ENCODE peak calls at places on chromosomes 7 and 10, in ten cellular contexts. U is psoas muscle, V is cardiac muscle cell, M is hepatocyte, R is thoracic aorta, G is IMR-90, W is HCT116, Z is Peyer's patch, F is left ventricle myocardium inferior, Q is transverse colon. N is an unnamed sample. For H3K4me1, the result is how much of the 10 kb centered on the place peaks cover.

GRCh38 chr7:100349757-100350156 is 8.2 kb upstream of the PILRB start:
- DNase-seq in Z (no peak), Q (no peak), V (no peak), R (no peak), M (no peak), G (no peak), F (no peak), U (no peak), W (no peak), N (no peak)

GRCh38 chr10:101291254-101292193 is 62.3 kb upstream of the LBX1 start:
- DNase-seq in M (peak), W (no peak), R (no peak), G (peak), Z (peak), V (peak), F (peak), U (peak), Q (peak), N (peak)

GRCh38 chr10:103574116-103575061 is 80.9 kb downstream of the NEURL1 start:
- DNase-seq in F (no peak), G (no peak), R (no peak), U (no peak), Z (no peak), V (no peak), M (no peak), W (no peak), Q (no peak), N (no peak)

GRCh38 chr7:601573-602340 is 82.1 kb upstream of the PDGFA start:
- DNase-seq in U (peak), M (no peak), F (peak), W (no peak), G (peak), Z (peak), R (peak), Q (peak), V (no peak), N (no peak)

GRCh38 chr7:95971716-95972115 is 199.4 kb downstream of the DYNC1I1 start:
- DNase-seq in M (no peak), G (no peak), R (no peak), Z (no peak), V (no peak), W (no peak), F (no peak), Q (no peak), U (no peak), N (no peak)

GRCh38 chr7:128217972-128218652 is 23.0 kb upstream of the LEP start:
- DNase-seq in Z (no peak), M (no peak), G (no peak), U (no peak), Q (no peak), R (no peak), F (no peak), W (no peak), V (no peak), N (no peak)

GRCh38 chr10:33805831-33806230 is 471.4 kb upstream of the NRP1 start:
- DNase-seq in G (no peak), F (no peak), M (no peak), R (no peak), W (no peak), Z (no peak), V (no peak), U (no peak), Q (no peak), N (no peak)

GRCh38 chr10:110426294-110427153 is 71.2 kb upstream of the DUSP5 start:
- DNase-seq in M (no peak), Q (no peak), R (no peak), V (no peak), U (no peak), G (peak), W (no peak), F (no peak), Z (peak), N (peak)

GRCh38 chr10:110576220-110576619 is 8.7 kb downstream of the SMC3 start:
- DNase-seq in U (no peak), F (no peak), V (no peak), R (no peak), Q (no peak), M (no peak), W (no peak), Z (no peak), G (peak), N (no peak)

GRCh38 chr10:103504181-103504783 is 10.8 kb downstream of the NEURL1 start:
- DNase-seq in Q (no peak), R (no peak), F (no peak), V (no peak), G (peak), M (peak), U (no peak), Z (no peak), W (peak), N (peak)

GRCh38 chr7:83579740-83580139 is 69.2 kb downstream of the SEMA3E start:
- DNase-seq in M (no peak), V (no peak), U (no peak), G (peak), R (no peak), Q (no peak), W (no peak), F (no peak), Z (no peak), N (no peak)

GRCh38 chr10:60800918-60801317 is 22.6 kb downstream of the CDK1 start:
- DNase-seq in U (no peak), G (no peak), W (no peak), V (no peak), M (no peak), F (no peak), Z (no peak), Q (no peak), R (no peak), N (no peak)

GRCh38 chr7:29091722-29092121 is 54.6 kb downstream of the CPVL start:
- DNase-seq in Z (no peak), U (no peak), V (no peak), Q (no peak), W (no peak), F (no peak), M (no peak), R (no peak), G (no peak), N (no peak)

GRCh38 chr7:151795168-151795754 is 81.7 kb downstream of the PRKAG2 start:
- DNase-seq in W (no peak), Z (peak), F (peak), R (no peak), U (no peak), M (no peak), G (no peak), Q (no peak), V (no peak), N (no peak)

GRCh38 chr7:154342971-154343633 is 290.9 kb downstream of the DPP6 start:
- DNase-seq in W (no peak), Q (no peak), V (no peak), U (no peak), M (no peak), G (no peak), R (no peak), Z (no peak), F (no peak), N (no peak)

GRCh38 chr7:69309601-69310000 is 288.7 kb upstream of the AUTS2 start:
- DNase-seq in G (no peak), Z (no peak), W (no peak), F (no peak), M (no peak), R (no peak), V (no peak), U (no peak), Q (no peak), N (no peak)

GRCh38 chr7:43148161-43148731 is 35.8 kb downstream of the HECW1 start:
- DNase-seq in R (no peak), Z (no peak), Q (no peak), M (no peak), U (no peak), V (no peak), F (no peak), W (no peak), G (peak), N (no peak)

GRCh38 chr10:124539935-124540641 is 78.5 kb downstream of the LHPP start:
- DNase-seq in Z (peak), V (peak), G (peak), U (peak), R (no peak), F (peak), W (no peak), M (peak), Q (peak), N (peak)

GRCh38 chr7:79506481-79506880 is 53.0 kb upstream of the MAGI2 start:
- DNase-seq in Q (no peak), V (peak), M (peak), W (no peak), R (no peak), F (no peak), U (no peak), Z (no peak), G (peak), N (no peak)

GRCh38 chr7:134419875-134420274 is 39.0 kb downstream of the AKR1B1 start:
- DNase-seq in U (no peak), M (no peak), G (no peak), F (no peak), V (no peak), R (no peak), W (no peak), Z (no peak), Q (no peak), N (no peak)

GRCh38 chr7:107122483-107122882 is 46.3 kb upstream of the HBP1 start:
- DNase-seq in Q (no peak), R (no peak), W (no peak), F (no peak), V (no peak), M (peak), G (peak), U (no peak), Z (no peak), N (no peak)

GRCh38 chr10:77461636-77462296 is 175.8 kb downstream of the KCNMA1 start:
- DNase-seq in W (no peak), Z (no peak), V (no peak), R (no peak), F (no peak), G (no peak), U (no peak), Q (no peak), M (no peak), N (no peak)

GRCh38 chr7:143391462-143392404 is 10.6 kb downstream of the ZYX start:
- DNase-seq in G (peak), U (peak), Z (peak), W (no peak), M (no peak), R (peak), V (no peak), Q (peak), F (peak), N (peak)

GRCh38 chr10:71429929-71430328 is 33.2 kb downstream of the CDH23 start:
- DNase-seq in Z (no peak), R (no peak), M (no peak), Q (no peak), F (no peak), G (no peak), V (no peak), W (no peak), U (no peak), N (peak)

GRCh38 chr7:140003913-140004382 is 58.8 kb downstream of the PARP12 start:
- DNase-seq in U (no peak), M (peak), Z (no peak), R (no peak), G (peak), F (no peak), W (peak), Q (peak), V (peak), N (peak)

GRCh38 chr7:106767498-106768323 is 97.4 kb upstream of the PIK3CG start:
- DNase-seq in Z (no peak), F (no peak), W (no peak), V (no peak), Q (no peak), G (peak), U (no peak), M (no peak), R (no peak), N (no peak)

GRCh38 chr10:111677747-111678146 is 505.8 kb downstream of the GPAM start:
- DNase-seq in G (no peak), R (no peak), F (no peak), Q (no peak), M (no peak), W (no peak), U (no peak), Z (no peak), V (no peak), N (no peak)

GRCh38 chr7:103811997-103812396 is 177.5 kb downstream of the RELN start:
- DNase-seq in Z (no peak), V (no peak), Q (no peak), U (no peak), F (no peak), M (peak), W (no peak), R (no peak), G (no peak), N (no peak)

GRCh38 chr7:25945181-25945580 is 206.8 kb upstream of the NFE2L3 start:
- DNase-seq in U (no peak), Q (no peak), G (no peak), F (no peak), Z (no peak), M (no peak), W (no peak), V (no peak), R (no peak), N (no peak)

GRCh38 chr7:34425631-34426384 is 232.2 kb upstream of the NPSR1 start:
- DNase-seq in Z (no peak), R (no peak), F (no peak), G (no peak), W (no peak), V (no peak), Q (no peak), M (no peak), U (no peak), N (no peak)

GRCh38 chr7:12974451-12975166 is 287.2 kb downstream of the ARL4A start:
- DNase-seq in R (no peak), Z (no peak), Q (no peak), G (no peak), U (no peak), V (no peak), W (no peak), F (no peak), M (no peak), N (no peak)

GRCh38 chr10:72421895-72422540 is 67.3 kb upstream of the DNAJB12 start:
- DNase-seq in M (no peak), R (no peak), V (no peak), Q (no peak), Z (no peak), U (no peak), F (no peak), G (no peak), W (no peak), N (no peak)

GRCh38 chr7:94449151-94449725 is 54.5 kb downstream of the COL1A2 start:
- DNase-seq in Z (no peak), V (peak), W (peak), F (no peak), Q (no peak), U (no peak), M (peak), G (peak), R (no peak), N (no peak)

GRCh38 chr7:70005885-70006284 is 407.6 kb downstream of the AUTS2 start:
- DNase-seq in G (no peak), U (no peak), R (no peak), F (no peak), W (no peak), Z (no peak), V (no peak), Q (no peak), M (no peak), N (no peak)

GRCh38 chr10:5376450-5376849 is 11.7 kb downstream of the UCN3 start:
- DNase-seq in F (no peak), G (no peak), M (no peak), Q (no peak), W (no peak), U (no peak), Z (no peak), V (peak), R (no peak), N (no peak)

GRCh38 chr10:70053896-70054641 is 1.4 kb downstream of the MACROH2A2 start:
- DNase-seq in M (peak), U (no peak), Z (peak), R (no peak), V (peak), G (no peak), F (peak), Q (peak), W (peak), N (peak)

GRCh38 chr10:118107541-118107940 is 60.8 kb upstream of the RAB11FIP2 start:
- DNase-seq in F (no peak), R (no peak), Z (no peak), V (no peak), M (no peak), U (no peak), Q (no peak), G (no peak), W (no peak), N (no peak)

GRCh38 chr7:33904680-33905388 is 505 bp upstream of the BMPER start:
- DNase-seq in F (peak), V (peak), G (peak), M (peak), U (peak), Q (peak), R (no peak), Z (peak), W (no peak), N (peak)

GRCh38 chr7:91645542-91645941 is 235.0 kb downstream of the MTERF1 start:
- DNase-seq in G (no peak), U (no peak), Q (no peak), W (no peak), Z (no peak), F (no peak), M (no peak), V (no peak), R (no peak), N (no peak)

DNA sequence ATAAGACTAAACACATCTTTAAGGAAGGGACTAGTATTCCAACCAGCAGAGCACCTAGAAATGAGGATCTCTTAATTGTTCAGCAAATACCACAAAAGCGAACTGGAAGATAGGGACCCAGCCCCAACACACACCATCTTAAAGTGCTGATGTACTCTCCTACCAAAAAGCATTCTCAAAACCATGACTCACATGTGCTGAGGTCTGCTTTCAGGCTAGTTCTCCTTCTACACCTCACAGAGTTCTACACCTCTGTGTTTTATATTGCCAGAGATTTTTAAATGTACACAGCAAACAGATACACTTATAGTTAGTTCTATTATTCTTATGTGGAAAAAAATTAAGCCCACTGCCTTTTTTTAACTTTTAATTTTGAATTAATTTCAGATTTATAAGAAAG is 191.9 kb downstream of the DOCK4 start:
- DNase-seq in G (no peak), V (no peak), Q (no peak), F (no peak), W (no peak), R (no peak), U (no peak), Z (no peak), M (no peak), N (no peak)
- H3K4me3 ChIP-seq in G (no peak), V (no peak), Q (no peak), F (no peak), W (no peak), R (no peak), U (no peak), Z (no peak), M (no peak), N (no peak)

DNA sequence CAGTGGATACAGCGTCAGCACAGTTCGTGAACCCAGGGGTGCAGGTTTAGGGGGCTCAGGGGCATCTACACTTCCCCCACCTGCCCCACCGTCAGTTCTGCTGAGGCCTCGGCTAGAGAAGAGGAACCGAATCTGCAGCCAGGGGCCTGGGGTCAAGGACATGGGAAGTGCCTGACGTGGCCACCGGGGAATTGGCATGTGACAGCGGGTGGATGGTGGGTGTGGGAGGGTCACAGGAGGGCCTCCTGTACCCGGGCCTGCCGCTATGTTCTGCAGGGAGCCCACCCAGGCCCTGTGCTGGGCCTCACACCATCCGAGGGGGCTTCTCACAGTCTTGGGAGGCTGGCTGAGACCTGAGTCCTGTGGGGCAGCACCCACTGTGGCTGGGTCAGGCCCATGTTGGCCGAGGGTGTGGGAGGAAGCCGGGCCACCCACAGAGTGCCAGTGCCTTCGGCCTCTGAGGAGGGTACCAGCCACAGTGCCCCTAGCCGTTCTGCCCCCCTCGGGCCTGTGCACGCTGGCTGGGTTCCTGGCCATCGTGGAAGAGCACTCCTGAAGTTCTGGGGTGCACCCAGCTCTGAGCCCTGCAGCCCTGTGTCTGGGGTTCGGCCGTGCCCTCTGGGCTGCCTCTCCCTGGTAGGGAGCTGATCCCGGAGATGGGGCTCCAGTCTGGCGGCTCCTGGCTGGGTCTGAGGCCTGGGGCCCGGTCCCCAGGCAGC is 5.9 kb downstream of the TTYH3 start:
- DNase-seq in M (no peak), F (peak), W (no peak), V (no peak), Z (no peak), R (no peak), G (no peak), U (peak), Q (peak), N (peak)
- H3K4me1 ChIP-seq in M (half or more), F (half or more), W (under half), V (half or more), Z (half or more), R (half or more), G (half or more), U (under half), Q (under half), N (half or more)

GRCh38 chr7:45176886-45177731 is 19.5 kb downstream of the RAMP3 start:
- DNase-seq in W (no peak), M (no peak), Q (no peak), U (no peak), G (no peak), Z (peak), F (no peak), V (no peak), R (no peak), N (no peak)

GRCh38 chr7:45177801-45178200 is 20.2 kb downstream of the RAMP3 start:
- DNase-seq in G (no peak), F (no peak), R (no peak), Q (no peak), M (no peak), V (no peak), U (no peak), W (no peak), Z (peak), N (no peak)

GRCh38 chr7:45180084-45180986 is 22.7 kb downstream of the RAMP3 start:
- DNase-seq in U (no peak), W (no peak), V (no peak), Q (no peak), R (no peak), Z (peak), F (no peak), G (no peak), M (no peak), N (no peak)

GRCh38 chr7:45179666-45180065 is 22.1 kb downstream of the RAMP3 start:
- DNase-seq in V (no peak), U (no peak), W (no peak), G (no peak), R (no peak), M (no peak), F (no peak), Z (no peak), Q (no peak), N (no peak)

GRCh38 chr7:45178241-45179225 is 20.9 kb downstream of the RAMP3 start:
- DNase-seq in W (peak), M (no peak), F (no peak), Q (no peak), V (no peak), U (no peak), Z (peak), R (no peak), G (no peak), N (no peak)
- TF ChIP-seq CTCF in W (peak), M (no peak), F (no peak), Q (no peak), V (peak), U (no peak), Z (no peak), R (no peak), G (no peak), N (no peak)

DNA sequence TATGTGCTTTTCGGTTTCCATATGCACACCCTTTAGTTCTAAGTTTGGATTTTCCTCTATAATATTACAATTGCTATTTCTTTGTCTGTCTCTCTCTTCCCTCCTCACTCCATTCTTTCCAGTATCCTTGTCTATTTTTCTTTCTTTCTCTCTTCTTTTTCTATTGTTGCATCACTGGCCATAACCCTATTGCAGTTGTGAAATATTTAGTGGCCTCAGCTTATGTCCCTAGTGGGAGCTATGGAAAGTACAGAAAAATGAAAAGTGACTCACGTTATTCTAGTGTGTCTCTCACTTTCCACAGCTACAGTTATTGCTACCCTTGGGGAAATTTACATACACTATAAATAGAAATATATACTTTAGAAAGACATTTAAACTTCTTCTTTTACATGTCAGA is 59.1 kb downstream of the CNTNAP2 start:
- DNase-seq in F (no peak), U (no peak), V (no peak), W (no peak), Q (no peak), M (no peak), R (no peak), Z (no peak), G (no peak), N (no peak)
- H3K4me3 ChIP-seq in F (no peak), U (no peak), V (no peak), W (no peak), Q (no peak), M (no peak), R (no peak), Z (no peak), G (no peak), N (no peak)

GRCh38 chr10:102475451-102476040 is 24.2 kb upstream of the C10orf95 start:
- DNase-seq in W (no peak), V (no peak), R (no peak), Z (no peak), F (no peak), G (no peak), M (no peak), U (no peak), Q (no peak), N (no peak)
- H3K4me1 ChIP-seq in W (under half), V (under half), R (under half), Z (under half), F (under half), G (under half), M (under half), U (under half), Q (under half), N (under half)

GRCh38 chr10:84237199-84238051 is 3.9 kb downstream of the LRIT1 start:
- DNase-seq in Z (no peak), W (no peak), G (no peak), Q (no peak), M (no peak), U (no peak), V (peak), R (no peak), F (peak), N (peak)
- TF ChIP-seq CTCF in Z (no peak), W (peak), G (peak), Q (no peak), M (no peak), U (no peak), V (peak), R (no peak), F (peak), N (no peak)

N was measured in testis.